ENCODE peak calls at places on chromosomes 2 and 18, in five cellular contexts. T, P, W, L and F are unnamed samples.

GRCh38 chr18:9516437-9517064 is 41.2 kb downstream of the RALBP1 start:
- DNase-seq in L (no peak), P (no peak), W (no peak), T (peak), F (peak)

GRCh38 chr2:101478561-101479001 is 3.7 kb upstream of the RFX8 start:
- DNase-seq in P (no peak), W (no peak), L (no peak), T (no peak), F (peak)

GRCh38 chr18:48290162-48290926 is 118.8 kb downstream of the ZBTB7C start:
- DNase-seq in L (no peak), T (no peak), W (no peak), P (no peak), F (no peak)

GRCh38 chr2:84808279-84808678 is 72.6 kb downstream of the TRABD2A start:
- DNase-seq in L (no peak), W (no peak), T (no peak), P (no peak), F (no peak)

GRCh38 chr2:14401838-14402237 is 230.7 kb upstream of the LRATD1 start:
- DNase-seq in P (no peak), T (no peak), L (no peak), W (no peak), F (no peak)

GRCh38 chr2:64263315-64263714 is 119.1 kb upstream of the PELI1 start:
- DNase-seq in P (peak), T (no peak), W (no peak), L (no peak), F (peak)

GRCh38 chr2:99648115-99648850 is 158.5 kb upstream of the REV1 start:
- DNase-seq in W (no peak), T (no peak), L (no peak), P (no peak), F (no peak)

GRCh38 chr18:66136039-66136438 is 385.2 kb downstream of the CDH7 start:
- DNase-seq in P (no peak), L (no peak), T (no peak), W (no peak), F (no peak)

GRCh38 chr2:119772128-119772527 is 12.4 kb downstream of the PTPN4 start:
- DNase-seq in W (no peak), T (no peak), L (no peak), P (no peak), F (peak)

GRCh38 chr2:148720501-148720998 is 76.0 kb downstream of the EPC2 start:
- DNase-seq in T (no peak), L (no peak), W (peak), P (no peak), F (peak)

GRCh38 chr2:58571181-58571852 is 330.2 kb upstream of the FANCL start:
- DNase-seq in L (no peak), P (peak), W (no peak), T (peak), F (peak)

GRCh38 chr18:72543362-72544055 is 633 bp downstream of the CBLN2 start:
- DNase-seq in W (no peak), L (no peak), T (no peak), P (no peak), F (no peak)

GRCh38 chr2:111702809-111703196 is 181.2 kb downstream of the ANAPC1 start:
- DNase-seq in T (no peak), P (no peak), W (no peak), L (no peak), F (no peak)

GRCh38 chr2:7010376-7010775 is 93.2 kb downstream of the RNF144A start:
- DNase-seq in W (no peak), L (no peak), P (peak), T (no peak), F (peak)

GRCh38 chr2:57878573-57878910 is 168.1 kb upstream of the VRK2 start:
- DNase-seq in P (no peak), L (no peak), T (no peak), W (no peak), F (no peak)

GRCh38 chr2:6639870-6640639 is 225.7 kb downstream of the CMPK2 start:
- DNase-seq in P (no peak), L (no peak), W (no peak), T (no peak), F (no peak)

GRCh38 chr2:1623906-1624445 is 120.3 kb downstream of the PXDN start:
- DNase-seq in W (no peak), L (peak), P (no peak), T (no peak), F (no peak)

GRCh38 chr18:44464401-44465185 is 216.1 kb upstream of the SETBP1 start:
- DNase-seq in T (no peak), L (no peak), P (no peak), W (no peak), F (no peak)

GRCh38 chr18:6441201-6441600 is 26.5 kb upstream of the L3MBTL4 start:
- DNase-seq in P (no peak), L (no peak), W (no peak), T (no peak), F (no peak)

GRCh38 chr2:219435701-219436100 is 1.1 kb downstream of the SPEG start:
- DNase-seq in W (no peak), L (peak), T (no peak), P (no peak), F (no peak)

GRCh38 chr2:197615033-197615652 is 60.2 kb downstream of the RFTN2 start:
- DNase-seq in W (no peak), P (no peak), T (no peak), L (no peak), F (no peak)

GRCh38 chr2:147464737-147465437 is 379.9 kb upstream of the ACVR2A start:
- DNase-seq in L (no peak), P (no peak), T (no peak), W (no peak), F (no peak)

GRCh38 chr2:237736783-237737182 is 61.8 kb upstream of the RBM44 start:
- DNase-seq in P (no peak), L (peak), W (no peak), T (no peak), F (no peak)

GRCh38 chr2:104938226-104938941 is 84.5 kb downstream of the POU3F3 start:
- DNase-seq in L (no peak), T (no peak), P (no peak), W (no peak), F (no peak)

GRCh38 chr2:144678741-144679140 is 158.8 kb upstream of the ZEB2 start:
- DNase-seq in W (no peak), P (no peak), T (peak), L (no peak), F (no peak)

GRCh38 chr2:160306985-160307384 is 106.9 kb upstream of the ITGB6 start:
- DNase-seq in T (no peak), W (no peak), L (no peak), P (no peak), F (peak)

GRCh38 chr2:216082388-216082733 is 642 bp downstream of the TMEM169 start:
- DNase-seq in W (no peak), P (no peak), T (no peak), L (no peak), F (no peak)